ENCODE peak calls at places on chromosomes 1 and 21, in six cellular contexts. U, I, G, R, H and C are unnamed samples.

GRCh38 chr1:199741586-199741985 is 285.9 kb upstream of the NR5A2 start:
- DNase-seq in U (no peak), I (no peak), G (no peak), R (no peak), H (no peak), C (no peak)

GRCh38 chr21:34613679-34614442 is 1.1 kb downstream of the RCAN1 start:
- DNase-seq in U (no peak), I (peak; percentile 62), G (no peak), R (peak; percentile 13), H (no peak), C (no peak)

GRCh38 chr1:244653439-244654283 is 735 bp downstream of the DESI2 start:
- DNase-seq in U (no peak), I (peak; percentile 54), G (no peak), R (peak; percentile 14), H (no peak), C (no peak)

GRCh38 chr21:17402885-17403477 is 109.9 kb upstream of the CXADR start:
- DNase-seq in U (no peak), I (peak; percentile 53), G (peak; percentile 34), R (peak; percentile 87), H (no peak), C (no peak)

GRCh38 chr1:15788624-15789301 is 18.7 kb downstream of the UQCRHL start:
- DNase-seq in U (no peak), I (peak; percentile 64), G (peak; percentile 48), R (peak; percentile 77), H (no peak), C (no peak)

GRCh38 chr1:13583964-13584791 is 546 bp downstream of the PDPN start:
- DNase-seq in U (no peak), I (peak; percentile 72), G (no peak), R (peak; percentile 72), H (no peak), C (no peak)

GRCh38 chr1:65457868-65458267 is 37.4 kb downstream of the LEPR start:
- DNase-seq in U (no peak), I (no peak), G (no peak), R (no peak), H (no peak), C (no peak)

GRCh38 chr1:15189692-15190321 is 36.3 kb downstream of the TMEM51 start:
- DNase-seq in U (no peak), I (peak; percentile 28), G (no peak), R (no peak), H (no peak), C (no peak)

GRCh38 chr21:37489553-37489952 is 123.0 kb downstream of the DYRK1A start:
- DNase-seq in U (no peak), I (no peak), G (no peak), R (peak; percentile 5), H (no peak), C (no peak)

DNA sequence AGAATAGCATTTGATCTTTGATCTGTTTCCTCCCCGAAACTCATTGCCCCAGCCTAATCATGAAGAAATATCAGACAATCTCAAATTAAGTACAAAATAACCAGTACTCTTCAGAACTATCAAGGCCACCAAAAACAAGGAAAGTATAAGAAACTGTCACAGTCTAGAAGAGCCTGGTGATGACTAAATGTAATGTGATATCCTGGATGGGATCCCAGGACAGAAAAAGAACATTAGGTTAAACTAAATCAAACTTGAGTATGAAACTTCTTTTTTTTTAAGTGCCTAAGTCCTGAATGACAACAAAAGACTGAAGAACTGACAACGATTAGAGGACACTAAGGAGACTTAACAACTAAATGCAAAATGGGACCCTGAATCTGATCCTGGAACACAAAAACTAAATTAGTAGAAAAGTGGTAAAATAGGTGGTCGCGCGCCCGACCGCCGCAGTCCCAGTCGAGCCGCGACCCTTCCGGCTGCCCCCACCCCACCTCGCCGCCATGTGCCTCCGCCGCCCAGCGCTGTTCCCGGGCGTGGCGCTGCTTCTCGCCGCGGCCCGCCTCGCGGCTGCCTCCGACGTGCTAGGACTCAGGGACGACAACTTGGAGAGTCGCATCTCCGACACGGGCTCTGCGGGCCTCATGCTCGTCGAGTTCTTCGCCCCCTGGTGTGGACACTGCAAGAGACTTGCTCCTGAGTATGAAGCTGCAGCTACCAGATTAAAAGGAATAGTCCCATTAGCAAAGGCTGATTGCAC is 5.5 kb upstream of the PRKAB2 start:
- DNase-seq in U (no peak), I (peak; percentile 63), G (peak; percentile 60), R (peak; percentile 44), H (no peak), C (no peak)
- H3K4me3 ChIP-seq in U (no peak overlapping the region), I (peak overlapping the region; percentile 66), G (peak overlapping the region; percentile 29), R (no peak overlapping the region), H (no peak overlapping the region), C (no peak overlapping the region)

DNA sequence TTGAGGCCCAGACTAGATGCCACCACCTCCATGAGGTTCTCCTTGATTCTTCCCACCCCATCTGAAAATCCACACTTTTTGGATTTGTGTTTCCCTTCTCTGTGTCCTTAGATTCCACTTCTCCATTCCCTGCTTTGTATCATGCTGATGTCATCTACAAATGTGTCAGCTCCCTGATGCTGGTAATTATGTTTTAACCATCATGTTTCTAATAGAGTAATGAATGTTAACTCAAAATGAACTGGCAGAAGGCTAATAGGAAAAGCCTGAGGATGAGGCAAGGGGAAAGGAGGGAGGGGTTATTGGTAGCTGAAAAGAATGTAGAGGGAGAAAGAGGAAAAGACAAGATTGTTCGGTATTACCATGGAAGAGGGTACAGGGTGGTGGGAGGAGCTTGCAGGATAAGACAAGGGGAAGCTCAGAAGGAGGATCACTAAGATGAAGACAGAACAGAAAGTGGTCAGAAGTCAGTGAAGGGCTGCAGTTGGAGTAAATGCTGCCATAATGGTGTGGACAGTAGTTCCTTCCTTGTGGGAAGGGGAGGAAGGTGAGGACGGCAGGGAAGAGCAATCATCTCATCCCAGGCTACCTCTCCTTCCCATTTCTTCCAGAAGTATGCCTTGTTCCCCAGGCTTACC is 150.9 kb downstream of the ZC3H11B start:
- DNase-seq in U (no peak), I (peak; percentile 36), G (no peak), R (no peak), H (no peak), C (no peak)
- H3K4me3 ChIP-seq in U (no peak overlapping the region), I (no peak overlapping the region), G (no peak overlapping the region), R (no peak overlapping the region), H (no peak overlapping the region), C (no peak overlapping the region)

GRCh38 chr1:67687649-67688048 is 2.6 kb downstream of the GADD45A start:
- DNase-seq in U (no peak), I (peak; percentile 84), G (peak; percentile 72), R (peak; percentile 86), H (no peak), C (no peak)
- H3K4me3 ChIP-seq in U (no peak overlapping the region), I (peak overlapping the region; percentile 96), G (peak overlapping the region; percentile 75), R (peak overlapping the region; percentile 88), H (peak overlapping the region; percentile 84), C (peak overlapping the region; percentile 98)

GRCh38 chr1:155932085-155932484 is 2.1 kb downstream of the KHDC4 start:
- DNase-seq in U (no peak), I (peak; percentile 29), G (no peak), R (no peak), H (no peak), C (no peak)
- H3K4me3 ChIP-seq in U (no peak overlapping the region), I (peak overlapping the region; percentile 79), G (peak overlapping the region; percentile 11), R (peak overlapping the region; percentile 0), H (peak overlapping the region; percentile 98), C (no peak overlapping the region)

DNA sequence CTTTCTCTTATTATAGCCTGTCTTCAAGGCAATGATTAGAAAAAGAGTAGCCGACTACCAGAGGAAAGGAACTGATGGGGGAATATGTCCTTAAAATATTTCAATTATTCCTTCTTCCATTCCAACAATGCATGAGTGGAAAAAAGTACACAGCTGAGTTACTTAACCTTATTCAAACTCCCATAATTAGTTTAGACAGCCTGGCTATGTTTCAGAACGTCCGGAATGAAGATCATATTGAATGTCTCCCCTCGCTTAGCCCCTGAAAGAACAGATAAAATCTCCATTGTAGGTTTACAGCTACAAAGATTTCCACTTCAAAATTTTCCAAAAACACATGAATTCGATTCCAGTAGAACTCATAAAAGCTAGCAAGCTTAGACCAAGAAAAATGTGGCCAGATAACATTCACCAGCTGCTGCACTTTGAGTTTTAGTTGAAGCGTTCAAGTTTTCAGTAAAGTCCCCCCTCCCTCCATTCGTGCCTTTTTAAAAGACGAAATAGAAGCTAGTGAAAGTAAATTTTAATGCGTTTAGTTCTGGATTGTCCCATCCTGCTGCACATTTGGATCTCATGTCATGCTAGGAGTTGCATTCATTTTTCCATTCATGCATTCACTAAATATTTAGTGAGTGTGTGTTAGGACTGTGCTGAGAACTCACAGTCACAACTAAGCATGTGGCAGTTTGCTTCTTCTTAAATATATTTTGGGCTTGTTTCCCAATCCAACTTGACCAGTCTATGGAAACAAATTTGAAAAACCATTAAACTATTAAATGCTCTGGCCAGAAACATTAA is 29.4 kb upstream of the SSX2IP start:
- DNase-seq in U (no peak), I (peak; percentile 55), G (no peak), R (peak; percentile 44), H (no peak), C (no peak)
- H3K4me3 ChIP-seq in U (no peak overlapping the region), I (peak overlapping the region; percentile 42), G (peak overlapping the region; percentile 17), R (no peak overlapping the region), H (no peak overlapping the region), C (no peak overlapping the region)

DNA sequence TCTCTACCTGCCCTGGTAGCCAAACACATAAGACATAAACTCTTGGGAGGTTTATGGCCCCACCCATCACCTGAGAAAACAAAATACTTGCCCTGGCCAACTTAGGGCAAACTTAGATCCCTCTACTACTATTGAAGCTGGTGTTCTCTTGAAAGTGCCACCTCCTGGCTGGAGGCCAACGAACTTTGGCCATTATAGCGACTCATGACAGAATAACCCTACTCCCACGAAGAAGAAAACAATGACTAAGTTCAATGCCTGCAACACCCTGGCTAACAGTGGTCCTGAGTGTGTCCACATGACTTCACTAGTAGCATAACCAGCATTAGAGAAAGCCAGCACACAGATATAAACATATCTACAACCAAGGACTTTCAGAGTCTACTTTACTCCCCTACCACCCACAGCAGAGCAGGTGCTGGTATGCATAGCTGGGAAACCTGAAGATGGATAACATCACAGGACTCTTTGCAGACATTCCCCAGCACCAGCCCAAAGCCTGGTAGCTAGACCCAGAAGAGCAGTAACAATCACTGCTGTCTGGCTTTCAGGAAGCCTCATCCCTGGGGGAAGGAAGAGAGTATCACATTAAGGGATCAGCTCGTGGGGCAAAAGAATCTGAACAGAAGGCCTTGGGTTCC is 81.0 kb downstream of the SLC30A10 start:
- DNase-seq in U (no peak), I (peak; percentile 7), G (peak; percentile 41), R (no peak), H (no peak), C (no peak)
- H3K4me3 ChIP-seq in U (no peak overlapping the region), I (no peak overlapping the region), G (no peak overlapping the region), R (no peak overlapping the region), H (no peak overlapping the region), C (no peak overlapping the region)